ENCODE peak calls at places on chromosomes 6 and 20, in five cellular contexts. R is OCI-LY7; M is IMR-90; Q is CD8-positive, alpha-beta memory T cell; L is brain microvascular endothelial cell. I is an unnamed sample.

GRCh38 chr6:22907085-22907484 is 337.7 kb downstream of the HDGFL1 start:
- DNase-seq in R (no peak), M (no peak), Q (no peak), L (no peak), I (no peak)

GRCh38 chr20:17431621-17432364 is 99.4 kb downstream of the BFSP1 start:
- DNase-seq in R (peak; percentile 60), M (peak; percentile 44), Q (peak; percentile 31), L (peak; percentile 18), I (no peak)

GRCh38 chr6:125812394-125813231 is 21.9 kb downstream of the NCOA7 start:
- DNase-seq in R (no peak), M (peak; percentile 98), Q (no peak), L (peak; percentile 93), I (peak; percentile 90)

GRCh38 chr6:24357336-24358218 is at the start of gene DCDC2:
- DNase-seq in R (no peak), M (no peak), Q (peak; percentile 5), L (no peak), I (no peak)

GRCh38 chr6:169449221-169449620 is 195.6 kb upstream of the THBS2 start:
- DNase-seq in R (no peak), M (no peak), Q (no peak), L (no peak), I (no peak)

GRCh38 chr20:45510242-45510862 is 5.1 kb downstream of the SPINT3 start:
- DNase-seq in R (no peak), M (no peak), Q (no peak), L (no peak), I (no peak)

GRCh38 chr6:139732451-139732850 is 358.0 kb upstream of the CITED2 start:
- DNase-seq in R (no peak), M (peak; percentile 78), Q (no peak), L (peak; percentile 67), I (no peak)

GRCh38 chr6:63452117-63452516 is 120.2 kb upstream of the LOC128125822 start:
- DNase-seq in R (no peak), M (no peak), Q (no peak), L (no peak), I (no peak)

GRCh38 chr20:58306421-58307261 is 2.9 kb upstream of the RAB22A start:
- DNase-seq in R (peak; percentile 24), M (peak; percentile 76), Q (peak; percentile 70), L (peak; percentile 92), I (no peak)

GRCh38 chr20:24034820-24035219 is 46.2 kb upstream of the GGTLC1 start:
- DNase-seq in R (no peak), M (no peak), Q (no peak), L (peak; percentile 22), I (no peak)

GRCh38 chr6:158758941-158759479 is 60.2 kb downstream of the EZR start:
- DNase-seq in R (no peak), M (no peak), Q (no peak), L (no peak), I (no peak)

GRCh38 chr6:18497006-18497405 is 109.9 kb downstream of the RNF144B start:
- DNase-seq in R (no peak), M (no peak), Q (no peak), L (no peak), I (no peak)

GRCh38 chr6:19214231-19214630 is 622.9 kb upstream of the ID4 start:
- DNase-seq in R (no peak), M (no peak), Q (no peak), L (no peak), I (no peak)

GRCh38 chr6:13005994-13006393 is 289.4 kb downstream of the PHACTR1 start:
- DNase-seq in R (no peak), M (no peak), Q (no peak), L (no peak), I (no peak)

GRCh38 chr20:50285376-50286173 is 94.9 kb downstream of the CEBPB start:
- DNase-seq in R (peak; percentile 44), M (peak; percentile 86), Q (no peak), L (no peak), I (peak; percentile 83)

GRCh38 chr20:4513720-4514119 is 208.0 kb upstream of the PRND start:
- DNase-seq in R (no peak), M (peak; percentile 84), Q (no peak), L (peak; percentile 75), I (no peak)

GRCh38 chr20:51569815-51570741 is 27.6 kb upstream of the NFATC2 start:
- DNase-seq in R (no peak), M (no peak), Q (no peak), L (peak; percentile 57), I (no peak)

DNA sequence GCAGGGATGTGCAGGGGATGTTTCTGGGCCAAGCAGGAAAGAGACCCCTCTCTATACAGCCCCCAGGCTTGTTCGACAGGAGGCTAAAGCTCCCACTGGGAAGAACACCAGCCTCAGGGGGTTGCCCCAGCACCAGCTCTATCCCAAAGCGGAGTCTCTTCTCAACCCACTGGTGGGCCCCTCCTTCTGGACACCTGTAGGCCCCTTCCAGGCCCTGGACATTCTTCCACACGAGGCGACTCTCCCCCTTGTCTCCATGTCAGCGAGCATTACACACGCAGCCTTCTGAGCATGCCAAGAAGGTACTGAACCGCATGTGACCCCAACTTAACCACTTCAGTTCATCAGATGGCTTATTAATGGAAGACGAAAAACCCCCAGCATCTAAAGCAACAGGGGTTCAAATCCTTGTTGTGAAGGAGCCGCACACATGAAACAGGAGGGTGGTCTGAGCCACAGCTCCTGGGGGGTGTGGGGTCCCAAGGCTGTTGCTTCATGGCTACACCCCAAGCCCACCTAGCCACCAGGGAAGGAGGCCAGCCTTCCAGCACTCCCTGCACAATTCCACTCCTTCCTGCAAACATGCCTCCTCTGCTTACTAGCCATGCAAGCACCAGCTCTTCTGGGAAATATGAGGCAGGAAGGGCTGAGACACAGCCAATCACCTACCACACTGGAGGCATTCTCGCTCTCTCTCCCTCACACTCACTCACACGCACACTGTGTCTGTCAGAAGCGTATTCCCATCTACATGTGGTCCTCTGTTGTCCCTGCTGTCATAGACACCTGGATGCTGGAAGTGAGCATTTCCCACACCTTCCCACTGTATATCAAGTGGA is 104.6 kb downstream of the NOL4L start:
- DNase-seq in R (no peak), M (peak; percentile 44), Q (no peak), L (no peak), I (no peak)
- H3K4me3 ChIP-seq in R (no peak overlapping the region), M (no peak overlapping the region), Q (no peak overlapping the region), L (peak overlapping the region; percentile 79), I (no peak overlapping the region)

DNA sequence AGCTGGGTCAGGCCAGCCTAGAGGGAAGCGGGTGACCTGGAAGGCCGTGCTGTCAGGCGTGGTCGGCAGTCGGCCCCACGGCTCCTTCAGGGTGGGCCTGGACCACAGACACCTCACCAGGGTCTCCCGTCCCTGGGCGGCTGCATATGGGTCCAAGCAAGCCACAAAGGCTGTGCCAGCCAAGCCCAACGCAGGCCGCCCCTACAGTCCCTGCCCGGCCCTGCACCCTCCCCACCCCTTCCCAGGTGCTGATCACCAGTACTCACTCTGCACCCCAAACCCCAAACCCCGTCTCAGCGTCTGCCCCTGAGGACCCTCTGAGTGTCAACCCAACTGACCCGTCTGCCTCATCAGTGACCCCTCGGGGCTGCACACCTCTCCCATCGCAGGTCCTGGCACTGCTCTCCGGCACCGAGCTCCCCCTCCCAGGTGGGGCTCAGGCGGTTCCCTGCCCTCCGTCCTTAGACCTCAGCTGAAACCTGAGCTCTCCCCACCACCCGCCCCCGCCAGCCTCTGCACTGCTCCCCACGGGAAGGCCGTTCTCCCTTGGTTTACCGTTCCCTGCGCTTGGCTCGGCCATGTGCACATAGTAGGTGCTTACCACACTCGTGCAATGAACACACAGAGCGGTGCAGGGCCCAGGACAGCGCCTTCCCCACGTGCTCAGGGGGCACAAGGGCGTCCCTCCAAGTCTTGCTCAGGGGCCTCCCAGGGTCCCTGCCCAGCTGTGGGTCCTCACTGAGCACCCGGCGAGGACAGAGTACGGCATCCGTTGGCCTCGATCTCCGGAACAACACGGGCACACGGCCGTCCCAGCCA is 1.4 kb upstream of the PPDPF start:
- DNase-seq in R (no peak), M (no peak), Q (no peak), L (no peak), I (no peak)
- H3K4me3 ChIP-seq in R (peak overlapping the region; percentile 95), M (peak overlapping the region; percentile 97), Q (peak overlapping the region; percentile 59), L (peak overlapping the region; percentile 83), I (peak overlapping the region; percentile 93)

DNA sequence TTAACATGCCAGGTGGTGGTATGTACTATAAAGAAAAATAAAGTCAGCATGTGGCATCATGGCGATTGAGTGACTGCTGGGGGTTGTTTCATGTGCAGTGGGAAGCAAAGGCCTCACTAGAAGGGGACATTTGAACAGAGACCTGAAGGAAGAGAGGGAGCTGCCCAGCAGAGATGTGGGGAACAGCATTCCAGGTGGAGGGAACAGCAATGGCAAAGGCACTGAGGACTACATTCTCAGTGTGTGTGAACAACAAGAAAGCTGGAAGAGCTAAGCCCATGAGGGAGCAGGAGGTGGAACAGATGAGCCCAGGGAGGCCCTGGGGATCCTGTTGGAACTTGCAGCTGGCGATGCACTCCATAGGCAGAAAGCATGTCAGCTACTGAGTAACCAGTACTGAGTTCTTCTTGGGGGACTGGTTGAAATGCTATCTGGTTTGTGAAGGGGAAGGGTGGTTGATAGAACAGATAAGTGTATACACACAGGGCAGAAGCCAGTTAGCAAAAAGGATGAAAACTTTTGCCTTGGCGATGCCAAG is 29.2 kb downstream of the NOX3 start:
- DNase-seq in R (no peak), M (no peak), Q (no peak), L (no peak), I (no peak)
- H3K4me3 ChIP-seq in R (no peak overlapping the region), M (no peak overlapping the region), Q (no peak overlapping the region), L (no peak overlapping the region), I (no peak overlapping the region)

DNA sequence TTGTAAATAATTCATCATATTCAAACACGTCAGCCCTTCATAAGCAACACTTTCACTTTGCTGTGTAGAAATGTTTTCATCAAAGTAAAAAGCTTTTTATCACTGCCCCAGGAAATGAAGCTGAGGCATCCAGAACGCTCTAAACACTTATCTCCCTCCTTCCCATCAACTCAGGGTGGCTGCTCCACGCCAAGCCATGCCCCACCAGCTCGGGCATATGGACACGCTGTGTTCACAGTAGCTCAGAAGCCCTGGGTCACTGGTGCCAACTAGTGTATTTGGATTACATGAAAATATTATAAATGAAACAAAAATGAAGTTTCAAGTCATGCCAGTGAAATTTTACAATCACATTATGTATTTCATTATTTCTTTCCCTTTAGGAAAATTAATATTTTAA is 10.3 kb downstream of the PDE10A start:
- DNase-seq in R (no peak), M (no peak), Q (no peak), L (no peak), I (no peak)
- H3K4me3 ChIP-seq in R (no peak overlapping the region), M (no peak overlapping the region), Q (no peak overlapping the region), L (no peak overlapping the region), I (no peak overlapping the region)